ENCODE peak calls at places on chromosome X, in six cellular contexts. N, T, O, R, U and G are unnamed samples.

GRCh38 chrX:39073131-39073530 is 271.9 kb downstream of the MID1IP1 start:
- DNase-seq in N (no peak), T (no peak), O (no peak), R (no peak), U (no peak), G (no peak)

GRCh38 chrX:119399772-119400101 is 601 bp downstream of the SLC25A43 start:
- DNase-seq in N (no peak), T (no peak), O (peak; percentile 8), R (no peak), U (no peak), G (no peak)

GRCh38 chrX:40018021-40018420 is 79.7 kb downstream of the BCOR start:
- DNase-seq in N (no peak), T (no peak), O (no peak), R (no peak), U (no peak), G (no peak)

GRCh38 chrX:111830561-111830960 is 45.4 kb upstream of the TRPC5OS start:
- DNase-seq in N (no peak), T (no peak), O (no peak), R (no peak), U (no peak), G (no peak)

GRCh38 chrX:68443155-68443868 is 10.0 kb upstream of the OPHN1 start:
- DNase-seq in N (peak; percentile 45), T (no peak), O (no peak), R (no peak), U (no peak), G (no peak)

GRCh38 chrX:124388562-124388961 is 42.2 kb downstream of the SH2D1A start:
- DNase-seq in N (peak; percentile 42), T (no peak), O (peak; percentile 51), R (peak; percentile 35), U (peak; percentile 4), G (peak; percentile 39)

GRCh38 chrX:81259008-81259713 is 57.3 kb downstream of the SH3BGRL start:
- DNase-seq in N (no peak), T (no peak), O (peak; percentile 82), R (no peak), U (no peak), G (no peak)

GRCh38 chrX:22296871-22297270 is 24.2 kb downstream of the CBLL2 start:
- DNase-seq in N (no peak), T (no peak), O (no peak), R (no peak), U (no peak), G (no peak)

GRCh38 chrX:47208108-47208507 is 10.4 kb upstream of the CDK16 start:
- DNase-seq in N (no peak), T (no peak), O (no peak), R (no peak), U (no peak), G (no peak)

GRCh38 chrX:132815643-132816042 is 142.8 kb downstream of the HS6ST2 start:
- DNase-seq in N (no peak), T (no peak), O (no peak), R (no peak), U (no peak), G (no peak)

GRCh38 chrX:47212381-47213293 is 5.8 kb upstream of the CDK16 start:
- DNase-seq in N (no peak), T (no peak), O (no peak), R (no peak), U (no peak), G (no peak)

GRCh38 chrX:110359273-110359672 is 625 bp downstream of the RTL9 start:
- DNase-seq in N (no peak), T (no peak), O (no peak), R (no peak), U (no peak), G (no peak)

GRCh38 chrX:12988797-12989196 is 13.9 kb downstream of the TMSB4X start:
- DNase-seq in N (no peak), T (no peak), O (peak; percentile 62), R (no peak), U (no peak), G (no peak)

GRCh38 chrX:68889244-68889643 is 60.4 kb downstream of the EFNB1 start:
- DNase-seq in N (no peak), T (no peak), O (no peak), R (no peak), U (no peak), G (no peak)

GRCh38 chrX:18676470-18676869 is 4.6 kb upstream of the RS1 start:
- DNase-seq in N (no peak), T (peak; percentile 47), O (no peak), R (peak; percentile 7), U (no peak), G (no peak)

GRCh38 chrX:41684940-41685339 is 3.8 kb upstream of the GPR34 start:
- DNase-seq in N (no peak), T (no peak), O (no peak), R (no peak), U (no peak), G (no peak)

GRCh38 chrX:64192040-64192439 is 13.5 kb downstream of the AMER1 start:
- DNase-seq in N (no peak), T (no peak), O (no peak), R (no peak), U (no peak), G (no peak)

GRCh38 chrX:120269379-120270035 is 18.9 kb downstream of the ZBTB33 start:
- DNase-seq in N (no peak), T (no peak), O (peak; percentile 11), R (no peak), U (no peak), G (no peak)

GRCh38 chrX:38117485-38117884 is 103.2 kb downstream of the SRPX start:
- DNase-seq in N (no peak), T (no peak), O (peak; percentile 17), R (peak; percentile 14), U (no peak), G (no peak)

GRCh38 chrX:106894392-106894909 is 8.7 kb downstream of the RIPPLY1 start:
- DNase-seq in N (peak; percentile 46), T (peak; percentile 71), O (peak; percentile 77), R (peak; percentile 62), U (no peak), G (peak; percentile 14)

GRCh38 chrX:21725916-21726315 is 32.0 kb downstream of the SMPX start:
- DNase-seq in N (no peak), T (no peak), O (no peak), R (no peak), U (no peak), G (no peak)

GRCh38 chrX:20418379-20418778 is 151.7 kb upstream of the RPS6KA3 start:
- DNase-seq in N (no peak), T (no peak), O (no peak), R (no peak), U (no peak), G (no peak)

GRCh38 chrX:30301977-30302376 is 7.2 kb downstream of the NR0B1 start:
- DNase-seq in N (no peak), T (no peak), O (peak; percentile 53), R (no peak), U (no peak), G (no peak)

GRCh38 chrX:123859828-123860505 is at the start of gene XIAP:
- DNase-seq in N (peak; percentile 89), T (peak; percentile 82), O (peak; percentile 89), R (peak; percentile 85), U (peak; percentile 42), G (peak; percentile 44)

GRCh38 chrX:19715711-19716638 is 171.4 kb downstream of the SH3KBP1 start:
- DNase-seq in N (no peak), T (no peak), O (no peak), R (no peak), U (no peak), G (no peak)

GRCh38 chrX:55488268-55488558 is 1.4 kb downstream of the USP51 start:
- DNase-seq in N (no peak), T (no peak), O (no peak), R (no peak), U (no peak), G (no peak)

GRCh38 chrX:38249965-38250364 is 29.3 kb upstream of the SRPX start:
- DNase-seq in N (no peak), T (no peak), O (peak; percentile 73), R (no peak), U (no peak), G (no peak)

GRCh38 chrX:19649227-19650009 is 134.1 kb upstream of the MAP3K15 start:
- DNase-seq in N (no peak), T (no peak), O (peak; percentile 52), R (no peak), U (no peak), G (no peak)

GRCh38 chrX:18885317-18886004 is 98.5 kb downstream of the PHKA2 start:
- DNase-seq in N (no peak), T (no peak), O (peak; percentile 34), R (no peak), U (no peak), G (no peak)

GRCh38 chrX:10126834-10127233 is 29.9 kb upstream of the CLCN4 start:
- DNase-seq in N (no peak), T (no peak), O (no peak), R (no peak), U (no peak), G (no peak)
- H3K9me3 ChIP-seq in N (no peaks in the 10 kb centered on the region), T (no peaks in the 10 kb centered on the region), O (no peaks in the 10 kb centered on the region), R (no peaks in the 10 kb centered on the region), U (no peaks in the 10 kb centered on the region), G (no peaks in the 10 kb centered on the region)

DNA sequence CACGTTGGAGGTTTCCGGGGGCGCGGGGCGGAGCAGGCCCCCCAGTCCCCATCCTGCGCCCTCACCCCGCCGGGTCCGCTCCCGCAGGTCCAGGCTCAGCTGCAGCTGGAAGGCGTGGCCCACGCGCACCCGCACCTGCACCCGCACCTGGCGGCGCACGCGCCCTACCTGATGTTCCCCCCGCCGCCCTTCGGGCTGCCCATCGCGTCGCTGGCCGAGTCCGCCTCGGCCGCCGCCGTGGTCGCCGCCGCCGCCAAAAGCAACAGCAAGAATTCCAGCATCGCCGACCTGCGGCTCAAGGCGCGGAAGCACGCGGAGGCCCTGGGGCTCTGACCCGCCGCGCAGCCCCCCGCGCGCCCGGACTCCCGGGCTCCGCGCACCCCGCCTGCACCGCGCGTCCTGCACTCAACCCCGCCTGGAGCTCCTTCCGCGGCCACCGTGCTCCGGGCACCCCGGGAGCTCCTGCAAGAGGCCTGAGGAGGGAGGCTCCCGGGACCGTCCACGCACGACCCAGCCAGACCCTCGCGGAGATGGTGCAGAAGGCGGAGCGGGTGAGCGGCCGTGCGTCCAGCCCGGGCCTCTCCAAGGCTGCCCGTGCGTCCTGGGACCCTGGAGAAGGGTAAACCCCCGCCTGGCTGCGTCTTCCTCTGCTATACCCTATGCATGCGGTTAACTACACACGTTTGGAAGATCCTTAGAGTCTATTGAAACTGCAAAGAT is 13.9 kb downstream of the SHOX start:
- DNase-seq in N (no peak), T (peak; percentile 51), O (no peak), R (no peak), U (no peak), G (no peak)
- H3K9me3 ChIP-seq in N (no peaks in the 10 kb centered on the region), T (no peaks in the 10 kb centered on the region), O (no peaks in the 10 kb centered on the region), R (no peaks in the 10 kb centered on the region), U (no peaks in the 10 kb centered on the region), G (no peaks in the 10 kb centered on the region)

GRCh38 chrX:102968216-102968615 is 31.1 kb downstream of the RAB40AL start:
- DNase-seq in N (no peak), T (no peak), O (no peak), R (no peak), U (no peak), G (no peak)
- H3K9me3 ChIP-seq in N (no peaks in the 10 kb centered on the region), T (peaks cover 32% of the 10 kb centered on the region), O (no peaks in the 10 kb centered on the region), R (no peaks in the 10 kb centered on the region), U (no peaks in the 10 kb centered on the region), G (no peaks in the 10 kb centered on the region)

DNA sequence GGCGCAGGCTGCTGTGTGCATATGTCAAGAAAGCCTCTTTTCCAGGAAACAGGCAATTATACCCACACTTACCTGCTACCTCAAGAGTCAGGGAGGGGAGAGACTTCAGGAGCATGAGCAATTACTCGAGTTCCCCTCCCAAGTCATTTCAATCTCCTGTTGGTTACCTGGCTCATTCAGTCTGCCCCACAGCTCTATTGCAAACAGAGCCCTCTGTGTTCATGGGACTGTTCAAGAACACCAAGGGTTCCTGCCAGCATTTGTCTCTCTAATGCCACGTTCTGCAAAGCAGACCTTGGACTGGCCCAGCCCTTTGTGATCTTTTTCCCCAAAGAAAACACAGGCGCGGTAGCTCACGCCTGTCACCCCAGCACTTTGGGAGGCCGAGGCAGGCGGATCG is 274.6 kb downstream of the DHRSX start:
- DNase-seq in N (no peak), T (no peak), O (no peak), R (no peak), U (no peak), G (no peak)
- H3K9me3 ChIP-seq in N (no peaks in the 10 kb centered on the region), T (peaks cover 17% of the 10 kb centered on the region), O (no peaks in the 10 kb centered on the region), R (no peaks in the 10 kb centered on the region), U (no peaks in the 10 kb centered on the region), G (peaks cover 4% of the 10 kb centered on the region)